ENCODE peak calls at places on chromosome 18, in ten cellular contexts. J, O, E, X, W, L, S, G, F and V are unnamed samples.

GRCh38 chr18:70420151-70420898 is 131.5 kb downstream of the SOCS6 start:
- DNase-seq in W (peak), O (no peak), J (no peak), L (no peak), X (no peak), E (no peak), S (no peak), F (no peak), G (no peak), V (peak)

GRCh38 chr18:55199291-55199963 is 240.2 kb upstream of the CCDC68 start:
- DNase-seq in F (no peak), L (no peak), O (no peak), J (no peak), S (no peak), X (no peak), G (no peak), W (no peak), E (no peak), V (no peak)

GRCh38 chr18:76450912-76451421 is 44.1 kb downstream of the ZNF516 start:
- DNase-seq in L (no peak), O (peak), W (peak), X (peak), G (no peak), E (no peak), J (peak), F (no peak), S (peak), V (peak)

GRCh38 chr18:3340682-3341097 is 78.8 kb downstream of the MYL12B start:
- DNase-seq in L (no peak), F (no peak), W (no peak), X (no peak), G (no peak), S (no peak), O (peak), J (no peak), E (no peak), V (no peak)

GRCh38 chr18:73848656-73849055 is 299.0 kb downstream of the FBXO15 start:
- DNase-seq in E (no peak), L (no peak), X (no peak), O (no peak), W (no peak), J (no peak), F (no peak), G (no peak), S (no peak), V (no peak)

GRCh38 chr18:38028941-38029340 is 463.3 kb upstream of the CELF4 start:
- DNase-seq in F (no peak), L (no peak), E (no peak), S (no peak), X (no peak), O (no peak), J (no peak), G (no peak), W (no peak), V (no peak)

GRCh38 chr18:32530947-32531651 is 60.4 kb upstream of the GAREM1 start:
- DNase-seq in J (no peak), L (no peak), X (peak), W (peak), F (no peak), G (no peak), E (peak), O (peak), S (no peak), V (peak)

GRCh38 chr18:76149284-76149683 is 345.8 kb downstream of the ZNF516 start:
- DNase-seq in L (no peak), E (no peak), G (no peak), O (no peak), W (no peak), S (no peak), J (no peak), F (no peak), X (no peak), V (no peak)

GRCh38 chr18:31102020-31102684 is at the start of gene DSC2:
- DNase-seq in G (no peak), O (no peak), L (no peak), J (peak), X (no peak), S (peak), W (peak), E (peak), F (no peak), V (no peak)

GRCh38 chr18:24934231-24934932 is 417.6 kb downstream of the ZNF521 start:
- DNase-seq in G (no peak), L (no peak), J (no peak), X (no peak), W (no peak), F (no peak), E (no peak), O (no peak), S (no peak), V (no peak)

GRCh38 chr18:58119819-58120218 is 75.8 kb downstream of the NEDD4L start:
- DNase-seq in J (no peak), L (no peak), X (no peak), E (no peak), G (no peak), O (no peak), S (no peak), W (no peak), F (no peak), V (no peak)

GRCh38 chr18:58116815-58117214 is 72.8 kb downstream of the NEDD4L start:
- DNase-seq in G (no peak), E (no peak), O (no peak), J (no peak), L (no peak), S (no peak), F (no peak), W (no peak), X (no peak), V (no peak)

GRCh38 chr18:58114766-58115165 is 70.7 kb downstream of the NEDD4L start:
- DNase-seq in W (no peak), J (no peak), O (no peak), X (no peak), F (no peak), G (no peak), L (no peak), E (no peak), S (no peak), V (no peak)

GRCh38 chr18:58118510-58118909 is 74.5 kb downstream of the NEDD4L start:
- DNase-seq in L (no peak), G (no peak), E (no peak), W (no peak), F (no peak), J (no peak), O (no peak), S (no peak), X (no peak), V (no peak)

DNA sequence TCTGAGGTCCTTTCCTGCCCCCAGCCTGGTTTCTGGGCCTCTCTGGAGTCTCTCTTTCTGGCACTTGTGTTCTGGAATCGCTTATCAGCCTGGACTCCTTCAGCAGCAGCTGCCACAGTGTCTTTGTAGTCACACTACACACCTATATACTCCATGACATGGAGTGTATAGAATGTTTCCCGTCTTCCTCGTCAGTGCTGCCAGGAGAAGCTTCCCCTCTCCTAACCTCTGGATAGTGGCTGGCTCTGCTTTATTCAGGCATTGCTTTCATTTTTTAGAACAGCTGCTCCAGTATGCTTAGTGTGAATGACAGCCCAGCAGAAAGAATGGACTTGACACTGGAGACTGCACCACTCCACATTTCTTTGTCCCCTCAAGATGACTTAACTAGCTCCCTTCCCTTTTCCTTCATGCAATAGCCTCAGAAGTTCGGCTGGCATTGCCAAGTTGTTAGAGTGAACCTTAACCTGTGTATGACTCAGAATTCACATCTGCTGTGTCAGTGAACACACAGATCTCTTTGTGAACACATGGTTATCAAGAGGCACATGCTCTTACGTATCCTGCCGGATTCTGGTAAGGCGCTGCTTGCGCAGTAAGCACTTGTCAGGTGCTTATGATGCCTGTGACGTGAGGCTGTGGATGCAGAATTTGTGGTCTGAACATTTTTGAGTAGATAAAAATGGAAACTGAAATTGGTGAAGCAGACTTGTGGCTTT is 73.8 kb downstream of the NEDD4L start:
- DNase-seq in F (no peak), E (peak), G (no peak), S (no peak), W (peak), O (no peak), X (no peak), J (no peak), L (no peak), V (peak)
- H3K27ac ChIP-seq in F (no peak), E (no peak), G (no peak), S (no peak), W (no peak), O (no peak), X (no peak), J (no peak), L (no peak), V (no peak)

DNA sequence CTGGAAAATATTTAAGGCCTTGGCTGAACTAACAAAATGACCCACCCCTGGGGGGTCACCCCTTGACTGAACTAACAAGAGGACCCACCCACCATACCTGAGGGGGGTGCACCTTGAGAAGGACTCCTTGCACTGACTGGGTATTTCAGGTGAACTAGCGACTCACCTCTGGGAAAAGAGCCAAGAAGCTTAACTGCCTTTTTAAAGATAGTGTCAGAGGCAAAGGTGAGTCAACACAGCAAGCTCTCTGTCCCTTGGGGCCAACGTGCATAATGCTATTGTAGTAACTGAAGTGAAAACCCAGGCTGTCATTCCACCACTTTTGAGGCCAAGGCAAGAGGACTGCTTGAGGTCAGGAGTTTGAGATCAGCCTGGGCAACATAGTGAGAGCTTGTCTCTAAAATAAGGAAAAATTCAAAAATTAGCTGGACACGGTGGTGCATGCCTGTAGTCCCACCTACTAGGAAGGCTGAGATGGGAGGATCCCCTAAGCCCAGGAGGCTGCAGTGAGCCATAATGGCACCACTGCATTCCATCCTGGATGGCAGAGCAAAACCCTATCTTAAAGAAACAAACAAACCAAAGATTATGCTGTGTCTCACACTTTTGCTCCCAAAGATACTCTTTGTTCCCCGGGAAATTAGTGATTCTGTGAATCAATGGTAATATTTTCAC is 36.4 kb upstream of the ZCCHC2 start:
- DNase-seq in X (no peak), E (peak), L (no peak), O (no peak), F (no peak), G (no peak), W (no peak), S (no peak), J (no peak), V (peak)
- H3K27ac ChIP-seq in X (no peak), E (peak), L (no peak), O (no peak), F (no peak), G (no peak), W (no peak), S (no peak), J (no peak), V (peak)

GRCh38 chr18:9838144-9838877 is 47.5 kb upstream of the TXNDC2 start:
- DNase-seq in F (no peak), G (no peak), W (no peak), S (peak), L (no peak), O (peak), J (peak), E (no peak), X (no peak), V (no peak)
- H3K27ac ChIP-seq in F (no peak), G (no peak), W (no peak), S (peak), L (peak), O (no peak), J (peak), E (no peak), X (no peak), V (no peak)

GRCh38 chr18:49017813-49018552 is 67.2 kb upstream of the SMAD7 start:
- DNase-seq in X (no peak), F (no peak), G (no peak), O (no peak), L (no peak), J (no peak), S (no peak), E (no peak), W (no peak), V (no peak)
- H3K27ac ChIP-seq in X (no peak), F (no peak), G (no peak), O (no peak), L (no peak), J (no peak), S (no peak), E (no peak), W (no peak), V (no peak)

GRCh38 chr18:63346031-63346430 is 21.0 kb downstream of the KDSR start:
- DNase-seq in W (peak), G (no peak), F (no peak), X (no peak), J (no peak), E (peak), L (no peak), S (peak), O (no peak), V (peak)

GRCh38 chr18:63344263-63344662 is 22.7 kb downstream of the KDSR start:
- DNase-seq in E (no peak), J (no peak), F (no peak), L (no peak), S (no peak), X (no peak), G (no peak), O (no peak), W (no peak), V (no peak)

GRCh38 chr18:63342206-63342605 is 22.6 kb upstream of the BCL2 start:
- DNase-seq in S (no peak), E (no peak), X (peak), G (no peak), L (no peak), W (peak), F (peak), O (peak), J (peak), V (peak)

GRCh38 chr18:63346471-63347183 is 20.4 kb downstream of the KDSR start:
- DNase-seq in O (no peak), S (no peak), W (peak), G (no peak), F (no peak), L (no peak), J (no peak), X (no peak), E (peak), V (peak)

DNA sequence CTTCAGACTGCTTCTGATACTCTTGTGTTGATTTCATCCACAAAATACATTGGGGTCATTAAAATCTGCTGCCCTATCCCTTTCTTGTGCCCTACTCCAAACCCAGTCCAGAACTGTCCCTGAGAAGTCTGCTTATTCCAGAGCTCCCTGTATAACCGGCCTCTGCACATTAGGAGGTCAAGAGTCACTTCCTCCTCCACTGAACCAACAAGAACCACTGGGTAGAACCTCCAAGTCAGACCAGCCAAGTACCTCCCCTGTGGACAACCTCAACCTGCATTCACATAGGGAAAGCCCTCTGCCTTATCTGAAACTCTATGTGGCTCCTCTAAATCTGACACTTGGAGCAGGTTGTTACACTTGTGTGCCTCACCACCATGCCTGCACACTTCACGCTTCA is 22.1 kb downstream of the KDSR start:
- DNase-seq in S (no peak), F (no peak), W (no peak), O (no peak), G (no peak), J (no peak), L (no peak), X (no peak), E (no peak), V (no peak)
- H3K27ac ChIP-seq in S (peak), F (no peak), W (no peak), O (peak), G (no peak), J (no peak), L (no peak), X (no peak), E (peak), V (no peak)

GRCh38 chr18:44799422-44800421 is 119.0 kb downstream of the SETBP1 start:
- DNase-seq in J (no peak), O (no peak), F (peak), S (no peak), W (no peak), X (no peak), L (no peak), E (no peak), G (no peak), V (no peak)
- H3K27ac ChIP-seq in J (no peak), O (no peak), F (peak), S (no peak), W (no peak), X (no peak), L (no peak), E (no peak), G (no peak), V (no peak)

DNA sequence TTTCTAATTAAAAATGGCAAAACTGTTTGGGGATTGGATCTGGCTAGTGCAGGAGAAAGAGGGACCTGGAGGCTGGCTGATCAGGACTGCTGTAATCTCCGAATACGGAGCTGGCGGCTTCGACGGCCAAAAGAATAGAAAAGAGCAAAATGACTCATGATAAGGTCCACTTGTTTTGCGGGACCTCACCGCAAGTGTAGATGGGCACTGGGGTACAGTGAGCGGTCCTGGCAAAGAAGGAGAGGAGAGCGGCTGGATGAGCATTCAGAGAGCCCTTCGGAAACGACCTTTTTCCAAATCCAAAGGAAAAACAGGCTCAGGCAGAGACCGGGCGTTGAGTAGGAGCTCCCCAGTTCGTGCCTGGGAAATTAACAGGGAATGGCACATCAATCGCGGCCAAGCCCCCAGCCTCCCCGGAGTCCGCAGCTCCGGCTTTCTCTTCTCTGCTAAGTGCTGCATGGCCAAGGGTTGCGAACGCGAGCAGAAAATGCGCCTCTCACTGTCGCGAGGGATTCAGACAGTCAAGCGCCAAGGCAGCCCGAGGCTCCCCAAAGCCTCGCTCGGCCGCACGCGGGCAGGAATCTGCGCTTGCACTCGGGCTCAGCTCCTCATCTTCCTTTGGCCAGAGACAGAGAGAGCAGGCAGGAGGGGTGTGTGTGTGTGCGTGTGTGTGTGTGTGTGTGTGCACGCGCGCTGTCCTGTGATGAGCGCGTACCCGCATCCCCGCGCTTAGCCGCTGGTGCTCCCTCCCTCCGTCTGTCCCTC is 1.8 kb downstream of the DCC start:
- DNase-seq in F (no peak), L (no peak), J (peak), S (no peak), X (no peak), W (no peak), G (no peak), O (peak), E (no peak), V (peak)
- H3K27ac ChIP-seq in F (no peak), L (no peak), J (no peak), S (no peak), X (no peak), W (no peak), G (no peak), O (peak), E (no peak), V (no peak)

GRCh38 chr18:22666411-22666940 is 248.8 kb upstream of the CTAGE1 start:
- DNase-seq in O (no peak), W (no peak), G (no peak), X (no peak), J (no peak), S (no peak), E (no peak), L (no peak), F (no peak), V (no peak)

GRCh38 chr18:22667616-22668422 is 250.1 kb upstream of the CTAGE1 start:
- DNase-seq in J (no peak), S (no peak), X (no peak), W (no peak), E (no peak), L (no peak), F (no peak), O (no peak), G (no peak), V (peak)

GRCh38 chr18:22667158-22667557 is 249.4 kb upstream of the CTAGE1 start:
- DNase-seq in W (no peak), E (no peak), G (no peak), F (no peak), O (no peak), J (no peak), X (no peak), S (no peak), L (no peak), V (no peak)

GRCh38 chr18:22658318-22658717 is 240.6 kb upstream of the CTAGE1 start:
- DNase-seq in F (no peak), L (no peak), S (no peak), J (no peak), E (no peak), W (no peak), G (no peak), O (no peak), X (no peak), V (no peak)

GRCh38 chr18:22663378-22663777 is 245.7 kb upstream of the CTAGE1 start:
- DNase-seq in F (no peak), L (no peak), E (no peak), J (no peak), S (no peak), G (no peak), X (no peak), O (no peak), W (no peak), V (no peak)
- H3K27ac ChIP-seq in F (no peak), L (no peak), E (no peak), J (no peak), S (no peak), G (no peak), X (no peak), O (no peak), W (no peak), V (no peak)

GRCh38 chr18:49399003-49399402 is 61.4 kb downstream of the DYM start:
- DNase-seq in W (peak), O (no peak), X (peak), G (no peak), J (no peak), F (peak), L (no peak), S (no peak), E (peak), V (peak)

GRCh38 chr18:49393011-49393410 is 67.4 kb downstream of the DYM start:
- DNase-seq in G (no peak), O (no peak), J (no peak), S (no peak), X (no peak), F (no peak), W (no peak), L (no peak), E (no peak), V (no peak)

GRCh38 chr18:49394191-49394590 is 66.3 kb downstream of the DYM start:
- DNase-seq in E (no peak), G (no peak), O (no peak), J (no peak), L (no peak), S (no peak), W (no peak), X (no peak), F (no peak), V (no peak)

GRCh38 chr18:49400398-49401072 is 59.9 kb downstream of the DYM start:
- DNase-seq in E (no peak), S (no peak), O (peak), X (no peak), L (no peak), F (no peak), J (no peak), W (no peak), G (no peak), V (no peak)

DNA sequence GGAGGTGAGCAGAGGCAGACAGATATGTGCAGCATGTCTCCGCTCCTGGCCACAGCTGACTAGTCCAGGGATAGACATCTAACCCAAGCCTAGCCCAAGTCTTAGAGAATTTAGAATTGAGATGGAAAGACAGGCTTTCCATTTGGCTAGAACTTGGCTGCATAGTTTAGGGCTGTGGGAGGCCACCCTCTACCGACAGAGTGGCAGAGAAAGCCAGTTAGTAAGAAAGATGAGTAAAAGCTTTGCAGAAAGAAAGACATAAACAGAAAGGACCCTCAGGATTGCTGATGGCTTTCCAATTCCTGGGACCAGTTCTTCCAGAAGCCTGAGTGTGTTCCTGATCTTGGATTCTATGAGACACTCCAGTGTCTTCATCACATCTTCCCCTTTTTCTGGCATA is 62.1 kb downstream of the DYM start:
- DNase-seq in G (no peak), J (no peak), E (no peak), S (no peak), F (no peak), X (no peak), W (no peak), O (no peak), L (no peak), V (no peak)
- H3K27ac ChIP-seq in G (no peak), J (no peak), E (no peak), S (no peak), F (no peak), X (peak), W (no peak), O (no peak), L (no peak), V (no peak)